ENCODE peak calls at places on chromosomes 5 and 9, in five cellular contexts. S is WTC11, P is mammary epithelial cell, H is GM13977, W is fibroblast of lung. N is an unnamed sample.

GRCh38 chr5:34866989-34867471 is 28.1 kb downstream of the TTC23L start:
- DNase-seq in H (no peak), S (no peak), W (no peak), P (no peak), N (no peak)

GRCh38 chr5:125257057-125257970 is 510.9 kb upstream of the ZNF608 start:
- DNase-seq in W (peak; percentile 36), H (no peak), S (no peak), P (no peak), N (no peak)

GRCh38 chr9:17824191-17824926 is 245.5 kb downstream of the SH3GL2 start:
- DNase-seq in P (no peak), H (no peak), S (no peak), W (no peak), N (no peak)

GRCh38 chr5:115788440-115788839 is 28.0 kb downstream of the CDO1 start:
- DNase-seq in P (no peak), W (no peak), H (no peak), S (no peak), N (no peak)

GRCh38 chr9:72145093-72145492 is 4.1 kb upstream of the GDA start:
- DNase-seq in H (no peak), P (peak; percentile 34), W (no peak), S (no peak), N (no peak)

GRCh38 chr5:41967401-41967800 is 42.3 kb downstream of the FBXO4 start:
- DNase-seq in P (no peak), S (no peak), H (no peak), W (no peak), N (no peak)

GRCh38 chr9:9614607-9615006 is 998.2 kb downstream of the PTPRD start:
- DNase-seq in W (no peak), P (no peak), H (no peak), S (no peak), N (no peak)

GRCh38 chr9:88605500-88606172 is 70.7 kb downstream of the NXNL2 start:
- DNase-seq in P (no peak), W (peak; percentile 90), S (no peak), H (no peak), N (no peak)

GRCh38 chr9:70525553-70525952 is 111.1 kb upstream of the KLF9 start:
- DNase-seq in P (peak; percentile 52), W (peak; percentile 51), S (no peak), H (no peak), N (peak; percentile 60)

GRCh38 chr5:14025566-14026276 is 81.2 kb upstream of the DNAH5 start:
- DNase-seq in H (no peak), P (no peak), W (no peak), S (no peak), N (no peak)

GRCh38 chr9:12702160-12702758 is 9.1 kb downstream of the TYRP1 start:
- DNase-seq in H (no peak), W (peak; percentile 87), S (peak; percentile 44), P (peak; percentile 41), N (peak; percentile 31)

GRCh38 chr5:142522983-142523382 is 162.9 kb downstream of the FGF1 start:
- DNase-seq in P (no peak), W (no peak), H (no peak), S (no peak), N (no peak)

GRCh38 chr5:63923914-63924313 is 38.3 kb downstream of the HTR1A start:
- DNase-seq in H (no peak), W (no peak), S (no peak), P (no peak), N (peak; percentile 16)

GRCh38 chr5:33894566-33894965 is 2.8 kb upstream of the ADAMTS12 start:
- DNase-seq in W (no peak), S (no peak), P (peak; percentile 56), H (no peak), N (no peak)

GRCh38 chr5:173745123-173745522 is 128.7 kb upstream of the BOD1 start:
- DNase-seq in P (no peak), H (peak; percentile 34), S (no peak), W (no peak), N (no peak)

GRCh38 chr9:21102311-21102710 is 24.6 kb upstream of the IFNB1 start:
- DNase-seq in W (no peak), P (no peak), H (no peak), S (no peak), N (no peak)

GRCh38 chr5:172091956-172092732 is 85.7 kb upstream of the FBXW11 start:
- DNase-seq in S (no peak), W (no peak), P (no peak), H (no peak), N (no peak)

GRCh38 chr9:124599121-124599795 is 92.1 kb upstream of the NR5A1 start:
- DNase-seq in P (no peak), W (no peak), S (no peak), H (no peak), N (no peak)
- TF ChIP-seq CTCF in P (no peak), W (no peak), S (no peak), H (no peak), N (no peak)

GRCh38 chr9:90900130-90900529 is 98.5 kb downstream of the SYK start:
- DNase-seq in P (no peak), H (no peak), S (no peak), W (no peak), N (no peak)
- TF ChIP-seq CTCF in P (no peak), H (no peak), S (no peak), W (peak; percentile 28), N (no peak)

GRCh38 chr5:162703914-162704313 is 636.3 kb downstream of the GABRG2 start:
- DNase-seq in W (no peak), H (no peak), S (no peak), P (no peak), N (no peak)

DNA sequence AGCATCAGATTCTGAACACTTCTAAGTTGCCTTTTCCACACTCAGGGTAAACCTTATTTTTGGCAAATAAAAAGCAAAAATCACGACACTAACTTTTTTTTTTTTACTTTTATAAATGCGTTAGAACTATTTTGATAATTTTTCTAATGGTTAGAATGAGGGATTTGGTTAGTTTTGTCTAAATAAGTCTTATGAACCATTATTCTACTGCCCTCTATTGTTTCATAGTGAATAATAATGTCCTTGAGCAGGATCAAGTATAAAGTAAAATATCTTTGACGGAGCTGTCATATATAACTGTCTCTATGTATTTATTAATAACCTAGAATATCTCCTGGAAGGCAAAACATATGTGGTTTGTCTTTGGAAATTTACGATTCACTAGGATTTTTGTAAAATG is 631.8 kb downstream of the GABRG2 start:
- DNase-seq in P (no peak), H (no peak), W (no peak), S (no peak), N (no peak)
- TF ChIP-seq CTCF in P (no peak), H (no peak), W (no peak), S (no peak), N (no peak)

GRCh38 chr9:95025213-95026170 is 292.0 kb downstream of the FANCC start:
- DNase-seq in W (peak; percentile 90), P (peak; percentile 37), H (no peak), S (no peak), N (no peak)

GRCh38 chr9:95023217-95024003 is 294.1 kb downstream of the FANCC start:
- DNase-seq in H (no peak), W (peak; percentile 70), P (peak; percentile 89), S (no peak), N (peak; percentile 90)

GRCh38 chr9:95027914-95028854 is 289.3 kb downstream of the FANCC start:
- DNase-seq in H (no peak), S (no peak), P (peak; percentile 60), W (no peak), N (no peak)

GRCh38 chr9:95021166-95021886 is 294.8 kb downstream of the AOPEP start:
- DNase-seq in W (no peak), H (no peak), P (peak; percentile 70), S (no peak), N (no peak)

DNA sequence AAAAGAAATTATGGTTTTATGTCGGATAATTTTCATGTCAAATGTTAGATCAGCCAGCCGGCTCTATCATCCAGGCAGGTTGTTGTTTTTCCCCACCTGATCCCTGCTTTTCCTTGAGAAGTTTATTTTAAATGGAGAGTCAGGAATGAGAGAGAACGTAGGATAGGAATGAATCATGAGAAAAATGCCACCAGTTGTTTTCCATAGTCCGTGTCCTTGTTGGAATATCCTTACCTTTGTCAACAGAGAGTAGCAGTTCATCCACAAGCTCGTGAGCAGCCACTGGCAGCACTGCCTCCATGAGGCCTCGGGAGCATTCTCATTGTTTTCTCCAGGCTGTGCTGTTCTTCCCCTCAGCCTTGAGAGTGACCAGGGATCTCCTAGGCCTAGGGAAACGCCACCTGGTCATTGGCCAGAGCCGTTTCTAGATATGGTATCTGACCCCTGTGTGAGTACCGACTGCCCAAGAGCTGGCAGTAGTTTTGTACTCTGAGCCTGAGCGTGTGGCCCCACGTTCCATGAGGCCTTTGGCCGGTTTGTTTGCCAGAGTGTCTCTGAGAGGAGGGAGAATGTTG is 293.3 kb downstream of the FANCC start:
- DNase-seq in H (no peak), S (no peak), P (no peak), W (no peak), N (no peak)
- TF ChIP-seq CTCF in H (no peak), S (no peak), P (no peak), W (no peak), N (no peak)

DNA sequence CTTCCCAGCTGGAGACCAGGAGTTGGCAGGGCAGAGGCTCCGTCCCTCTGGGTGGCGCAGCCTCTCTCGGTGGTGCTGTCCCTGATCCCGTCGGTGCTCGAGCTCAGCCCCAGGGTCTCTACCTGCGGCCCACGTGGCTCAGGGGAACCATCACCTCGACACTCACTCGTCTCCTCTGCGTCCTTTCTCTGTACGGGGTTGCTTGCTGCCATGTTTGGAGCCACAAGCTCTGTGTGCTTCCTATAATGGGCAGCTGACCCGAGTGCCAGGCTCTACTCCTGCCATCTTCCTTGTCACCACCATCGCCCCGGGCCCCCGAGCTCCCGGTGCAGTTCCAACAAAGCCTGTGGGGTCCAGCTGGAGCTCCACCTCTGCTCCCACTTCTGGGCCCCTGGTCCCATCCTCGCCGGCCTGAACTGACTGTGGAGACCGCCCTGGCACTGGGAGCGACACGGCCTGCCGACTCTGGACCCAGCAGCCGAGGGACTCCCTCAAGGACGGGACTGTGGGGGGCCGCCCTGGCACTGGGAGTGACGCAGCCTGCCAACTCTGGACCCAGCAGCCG is 5.0 kb downstream of the FBXW5 start:
- DNase-seq in S (no peak), H (no peak), W (no peak), P (no peak), N (no peak)
- TF ChIP-seq CTCF in S (no peak), H (no peak), W (no peak), P (no peak), N (no peak)

GRCh38 chr9:133353548-133353947 is 2.7 kb downstream of the SURF1 start:
- DNase-seq in W (no peak), S (no peak), H (no peak), P (no peak), N (no peak)

GRCh38 chr9:133356391-133357091 is at the start of the genes SURF1 and SURF2:
- DNase-seq in H (peak; percentile 96), S (peak; percentile 89), W (peak; percentile 69), P (peak; percentile 76), N (peak; percentile 94)

GRCh38 chr9:133354766-133355165 is 1.5 kb downstream of the SURF1 start:
- DNase-seq in S (no peak), P (no peak), H (no peak), W (no peak), N (no peak)

GRCh38 chr9:133357656-133358055 is 1.3 kb downstream of the SURF2 start:
- DNase-seq in S (no peak), W (no peak), H (no peak), P (no peak), N (no peak)

DNA sequence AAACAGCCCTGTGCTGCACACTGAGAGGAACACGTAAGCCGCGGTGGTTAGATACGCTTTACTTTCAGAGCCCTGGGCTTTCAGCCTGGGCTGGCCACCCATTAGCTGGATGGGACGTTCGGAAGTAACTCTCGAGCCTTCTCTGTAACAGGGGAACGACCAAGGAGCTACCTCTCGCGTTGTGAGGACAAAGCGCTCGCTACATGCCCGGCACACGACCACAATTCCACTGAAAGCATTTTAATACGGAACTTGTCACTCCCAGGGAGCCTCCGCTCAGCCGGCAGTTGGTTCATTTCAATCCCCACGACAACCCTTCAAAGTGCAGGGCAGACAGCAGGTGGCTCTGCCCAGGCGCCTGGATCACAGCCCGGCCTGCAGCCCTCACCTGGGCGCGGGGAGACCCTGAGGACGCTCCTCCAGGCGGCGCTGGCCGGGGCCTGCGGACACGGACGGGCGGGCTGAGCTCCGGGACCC is 368 bp downstream of the SURF1 start:
- DNase-seq in W (no peak), H (no peak), S (peak; percentile 26), P (no peak), N (no peak)
- TF ChIP-seq CTCF in W (no peak), H (no peak), S (no peak), P (peak; percentile 17), N (no peak)

N was measured in RWPE1.